ENCODE peak calls at places on chromosomes 1 and 21, in eight cellular contexts. Q is HCT116, T is body of pancreas, C is tibial nerve, I is vagina, Y is adrenal gland, R is esophagus muscularis mucosa, A is HFF-Myc. V is an unnamed sample.

GRCh38 chr1:70509996-70510876 is 99.2 kb downstream of the CTH start:
- DNase-seq in A (peak), Y (no peak), Q (peak), R (no peak), T (peak), C (peak), I (no peak), V (peak)

GRCh38 chr1:24141311-24141997 is 1.5 kb downstream of the IL22RA1 start:
- DNase-seq in A (no peak), I (no peak), Q (no peak), C (no peak), Y (no peak), R (no peak), T (peak), V (no peak)

GRCh38 chr1:246117066-246117791 is 389.9 kb downstream of the SMYD3 start:
- DNase-seq in I (no peak), A (peak), T (peak), Y (peak), R (no peak), Q (no peak), C (peak), V (peak)

GRCh38 chr1:117821382-117821755 is 108.1 kb downstream of the GDAP2 start:
- DNase-seq in R (no peak), Y (no peak), C (no peak), Q (no peak), A (no peak), I (no peak), T (no peak), V (no peak)

GRCh38 chr1:29858646-29859045 is 622.3 kb downstream of the PTPRU start:
- DNase-seq in Y (no peak), Q (no peak), T (no peak), I (no peak), C (no peak), R (no peak), A (no peak), V (no peak)

GRCh38 chr1:60132985-60133673 is 59.6 kb upstream of the C1orf87 start:
- DNase-seq in I (no peak), Y (no peak), R (no peak), A (peak), C (no peak), T (no peak), Q (no peak), V (no peak)

GRCh38 chr1:205907794-205908193 is 35.5 kb downstream of the SLC26A9 start:
- DNase-seq in T (peak), A (no peak), Q (peak), I (no peak), R (peak), C (no peak), Y (no peak), V (no peak)

GRCh38 chr1:182235604-182235951 is 156.0 kb downstream of the GLUL start:
- DNase-seq in A (no peak), T (no peak), Q (no peak), C (no peak), I (no peak), R (no peak), Y (no peak), V (no peak)

GRCh38 chr1:37475380-37476086 is 1.2 kb downstream of the ZC3H12A start:
- DNase-seq in A (no peak), Y (peak), C (no peak), Q (no peak), I (no peak), R (no peak), T (no peak), V (no peak)

GRCh38 chr1:202210370-202210769 is 16.8 kb downstream of the LGR6 start:
- DNase-seq in A (no peak), C (no peak), R (no peak), Q (no peak), T (no peak), I (no peak), Y (no peak), V (no peak)

GRCh38 chr1:243842978-243843490 is 7.0 kb downstream of the AKT3 start:
- DNase-seq in T (no peak), C (peak), Q (no peak), A (no peak), R (no peak), I (no peak), Y (no peak), V (no peak)

GRCh38 chr1:84277343-84278059 is 24.0 kb upstream of the SAMD13 start:
- DNase-seq in A (no peak), Y (no peak), R (no peak), T (no peak), C (no peak), I (no peak), Q (no peak), V (no peak)

GRCh38 chr1:173476197-173476663 is 905 bp upstream of the PRDX6 start:
- DNase-seq in R (no peak), I (no peak), A (no peak), Q (no peak), Y (no peak), T (no peak), C (no peak), V (no peak)

GRCh38 chr1:110292327-110292741 is 46.8 kb upstream of the RBM15 start:
- DNase-seq in C (no peak), T (no peak), Q (no peak), Y (no peak), R (no peak), I (no peak), A (no peak), V (no peak)

GRCh38 chr1:110875216-110875731 is 2.3 kb downstream of the CD53 start:
- DNase-seq in C (no peak), T (peak), I (no peak), Q (no peak), Y (no peak), A (no peak), R (no peak), V (peak)

GRCh38 chr1:89566761-89567174 is 42.1 kb downstream of the LRRC8B start:
- DNase-seq in T (peak), Q (no peak), A (no peak), I (no peak), R (no peak), Y (peak), C (no peak), V (no peak)

GRCh38 chr1:180633092-180634045 is 1.5 kb downstream of the XPR1 start:
- DNase-seq in R (no peak), A (no peak), Y (no peak), I (no peak), Q (no peak), T (no peak), C (no peak), V (no peak)

GRCh38 chr1:185155600-185156320 is 993 bp downstream of the TRMT1L start:
- DNase-seq in Q (no peak), A (no peak), I (no peak), R (no peak), Y (no peak), T (peak), C (no peak), V (no peak)

GRCh38 chr1:229130028-229130668 is 140.8 kb upstream of the RAB4A start:
- DNase-seq in I (no peak), Q (no peak), T (peak), A (no peak), R (no peak), Y (no peak), C (peak), V (no peak)

GRCh38 chr1:22702671-22703070 is 8.0 kb upstream of the EPHB2 start:
- DNase-seq in R (no peak), Q (no peak), T (no peak), C (no peak), I (no peak), A (no peak), Y (no peak), V (no peak)

GRCh38 chr1:24600551-24600950 is 42.6 kb upstream of the SRRM1 start:
- DNase-seq in I (no peak), A (no peak), Q (no peak), Y (no peak), C (no peak), R (no peak), T (no peak), V (no peak)

GRCh38 chr1:178030452-178030851 is 60.6 kb upstream of the SEC16B start:
- DNase-seq in Q (no peak), I (no peak), Y (peak), R (no peak), T (no peak), A (no peak), C (no peak), V (no peak)

GRCh38 chr1:54310439-54311328 is 95.5 kb downstream of the SSBP3 start:
- DNase-seq in Y (peak), T (peak), C (peak), A (no peak), Q (peak), R (no peak), I (no peak), V (no peak)

GRCh38 chr1:43452789-43453441 is 816 bp downstream of the HYI start:
- DNase-seq in Y (peak), Q (no peak), A (no peak), I (peak), C (peak), R (no peak), T (peak), V (no peak)

GRCh38 chr1:65339866-65340483 is 30.6 kb downstream of the DNAJC6 start:
- DNase-seq in Y (no peak), A (peak), I (no peak), R (peak), Q (no peak), C (no peak), T (no peak), V (no peak)

GRCh38 chr1:152954436-152954835 is 7.4 kb downstream of the SPRR5 start:
- DNase-seq in A (no peak), Y (no peak), T (no peak), R (no peak), C (no peak), I (no peak), Q (no peak), V (no peak)

GRCh38 chr21:33386222-33386784 is 16.9 kb upstream of the IFNGR2 start:
- DNase-seq in R (no peak), T (no peak), Q (no peak), Y (no peak), C (no peak), A (no peak), I (no peak), V (no peak)

GRCh38 chr1:229714964-229715603 is 89.0 kb downstream of the URB2 start:
- DNase-seq in C (no peak), I (no peak), T (peak), A (no peak), Q (peak), R (no peak), Y (no peak), V (peak)

GRCh38 chr1:118984086-118984989 is 3.8 kb downstream of the TBX15 start:
- DNase-seq in T (peak), R (no peak), I (peak), C (no peak), Q (no peak), Y (no peak), A (no peak), V (no peak)

DNA sequence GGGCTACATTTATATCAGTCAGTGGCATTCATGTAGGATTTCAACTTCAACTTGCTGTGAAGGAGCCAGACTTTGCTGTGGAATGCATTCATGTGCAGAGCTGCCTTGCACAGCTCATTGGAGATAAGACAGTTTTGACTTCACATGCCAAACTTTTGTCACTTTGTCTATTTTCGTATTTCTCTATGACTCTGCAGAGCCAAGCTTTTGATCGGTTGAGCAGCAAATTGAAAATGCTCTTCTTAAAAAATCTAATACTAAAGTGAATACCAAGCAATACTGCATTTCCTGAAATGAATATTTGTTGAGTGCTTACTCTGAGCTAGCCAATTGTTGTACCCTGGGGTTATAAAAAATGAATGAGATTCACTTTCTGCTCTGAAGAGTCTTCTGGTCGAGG is 388.7 kb downstream of the ST6GALNAC3 start:
- DNase-seq in T (no peak), I (no peak), C (no peak), Y (no peak), R (no peak), A (no peak), Q (no peak), V (no peak)
- TF ChIP-seq CTCF in T (no peak), I (no peak), C (no peak), Y (no peak), R (no peak), A (no peak), Q (no peak), V (no peak)

GRCh38 chr1:224929335-224930237 is at the start of gene DNAH14:
- DNase-seq in Q (peak), R (no peak), A (peak), T (peak), I (no peak), C (no peak), Y (peak), V (no peak)
- H3K4me3 ChIP-seq in Q (peak), R (peak), A (peak), T (peak), I (peak), C (peak), Y (peak), V (peak)

GRCh38 chr1:31382379-31382989 is 9.6 kb upstream of the FABP3 start:
- DNase-seq in I (no peak), T (no peak), A (no peak), Y (no peak), C (no peak), R (no peak), Q (no peak), V (no peak)

GRCh38 chr1:31387612-31388011 is 14.7 kb upstream of the FABP3 start:
- DNase-seq in C (no peak), A (no peak), T (no peak), I (no peak), R (no peak), Y (no peak), Q (no peak), V (no peak)

GRCh38 chr1:31380181-31380580 is 7.3 kb upstream of the FABP3 start:
- DNase-seq in Y (no peak), A (no peak), Q (no peak), I (no peak), T (no peak), C (no peak), R (no peak), V (no peak)

GRCh38 chr1:31381394-31382287 is 8.8 kb upstream of the FABP3 start:
- DNase-seq in A (no peak), I (no peak), R (no peak), Y (no peak), T (no peak), C (no peak), Q (no peak), V (no peak)

DNA sequence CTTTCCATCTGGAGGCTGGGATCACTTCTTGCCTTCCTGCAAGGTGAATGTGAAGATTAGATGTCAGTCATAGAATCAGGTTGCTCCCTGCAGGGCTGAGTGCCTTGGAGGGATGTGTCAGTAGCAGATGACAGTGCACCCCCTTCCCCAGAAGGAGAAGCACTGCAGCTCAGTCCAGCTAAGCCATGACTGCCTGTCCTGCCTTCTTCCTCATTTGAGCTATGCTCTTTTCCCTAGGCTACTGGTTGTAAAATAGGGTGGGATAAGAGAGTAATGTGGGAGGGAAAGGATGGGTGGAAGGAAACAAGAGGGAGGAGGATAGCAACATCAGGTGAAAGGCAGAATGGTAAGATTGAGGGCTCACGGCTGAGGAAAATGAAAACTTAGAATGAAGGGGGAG is 11.1 kb upstream of the FABP3 start:
- DNase-seq in I (no peak), C (no peak), Y (no peak), T (no peak), A (no peak), Q (no peak), R (no peak), V (no peak)
- TF ChIP-seq CTCF in I (no peak), C (no peak), Y (no peak), T (no peak), A (no peak), Q (no peak), R (no peak), V (no peak)

DNA sequence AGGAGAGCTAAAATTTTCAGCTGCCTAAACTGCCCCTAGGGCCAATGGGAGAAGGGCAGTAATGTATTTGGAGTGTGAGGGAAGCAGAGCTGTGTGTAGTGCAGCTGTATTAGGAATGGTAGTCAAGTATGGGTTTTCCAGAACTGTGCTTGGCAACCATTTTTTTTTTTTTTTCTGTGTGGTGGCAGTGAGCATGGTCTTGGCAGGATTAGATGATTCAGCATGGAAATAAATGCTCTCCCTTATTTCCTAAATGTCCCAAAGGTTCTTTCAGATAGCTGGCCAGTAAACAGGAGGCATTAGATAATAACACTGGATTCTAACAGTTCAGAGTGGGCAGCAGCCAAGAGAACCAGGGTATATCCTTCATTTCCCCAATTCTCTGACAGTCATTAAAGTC is 81.7 kb downstream of the NDUFS5 start:
- DNase-seq in Q (no peak), I (no peak), A (no peak), Y (no peak), T (no peak), R (no peak), C (no peak), V (no peak)
- H3K4me3 ChIP-seq in Q (no peak), I (peak), A (no peak), Y (no peak), T (no peak), R (peak), C (no peak), V (no peak)

GRCh38 chr21:37060296-37060695 is 12.6 kb downstream of the PIGP start:
- DNase-seq in Q (peak), I (no peak), R (no peak), C (peak), A (peak), Y (peak), T (peak), V (no peak)
- TF ChIP-seq CTCF in Q (peak), I (no peak), R (no peak), C (no peak), A (no peak), Y (no peak), T (no peak), V (no peak)

GRCh38 chr1:52627028-52627427 is 5.9 kb upstream of the SHISAL2A start:
- DNase-seq in C (no peak), T (no peak), R (no peak), Q (no peak), A (no peak), Y (no peak), I (no peak), V (no peak)
- H3K4me3 ChIP-seq in C (no peak), T (no peak), R (no peak), Q (no peak), A (no peak), Y (no peak), I (no peak), V (no peak)

DNA sequence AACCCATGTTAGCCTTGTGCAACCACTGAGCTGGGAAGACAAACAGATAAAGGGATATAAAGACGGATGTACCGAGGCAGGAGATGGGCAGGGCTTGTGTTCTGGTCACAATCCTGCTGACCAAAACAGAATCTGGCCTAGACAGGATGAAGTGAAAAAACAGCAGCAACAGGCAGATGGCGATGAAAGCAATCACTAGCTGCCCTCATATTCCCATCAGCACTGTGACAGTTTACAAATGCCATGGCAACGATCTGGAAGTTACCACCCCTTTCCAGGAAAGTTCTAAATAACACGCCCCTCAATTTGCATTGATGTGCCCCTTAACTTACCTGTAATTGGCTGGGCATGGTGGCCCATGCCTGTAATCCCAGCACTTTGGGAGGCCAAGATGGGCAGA is 40.6 kb upstream of the CD46 start:
- DNase-seq in I (no peak), A (peak), Q (peak), T (peak), Y (no peak), R (no peak), C (no peak), V (no peak)
- TF ChIP-seq CTCF in I (no peak), A (no peak), Q (peak), T (peak), Y (no peak), R (no peak), C (no peak), V (no peak)

GRCh38 chr1:98881911-98882310 is 122.8 kb downstream of the PLPPR5 start:
- DNase-seq in R (no peak), Q (no peak), A (no peak), Y (no peak), I (no peak), C (no peak), T (no peak), V (no peak)
- H3K4me3 ChIP-seq in R (no peak), Q (no peak), A (no peak), Y (no peak), I (no peak), C (no peak), T (no peak), V (no peak)

GRCh38 chr1:226436472-226436854 is 28.6 kb upstream of the PARP1 start:
- DNase-seq in I (no peak), Q (no peak), A (no peak), T (no peak), Y (no peak), C (no peak), R (no peak), V (no peak)

GRCh38 chr1:226441629-226442028 is 33.7 kb upstream of the PARP1 start:
- DNase-seq in Q (no peak), R (no peak), C (no peak), Y (no peak), A (no peak), I (no peak), T (no peak), V (no peak)

GRCh38 chr1:226436855-226437491 is 29.1 kb upstream of the PARP1 start:
- DNase-seq in I (no peak), Y (no peak), Q (no peak), C (no peak), T (peak), R (no peak), A (no peak), V (no peak)

GRCh38 chr1:226440512-226440911 is 32.6 kb upstream of the PARP1 start:
- DNase-seq in Q (no peak), R (no peak), T (no peak), I (no peak), C (no peak), Y (no peak), A (no peak), V (no peak)

GRCh38 chr1:226438007-226438406 is 30.1 kb upstream of the PARP1 start:
- DNase-seq in T (no peak), I (no peak), R (no peak), C (no peak), Y (no peak), A (no peak), Q (peak), V (no peak)
- TF ChIP-seq CTCF in T (peak), I (no peak), R (peak), C (no peak), Y (no peak), A (no peak), Q (peak), V (peak)